ENCODE peak calls at places on chromosomes 3 and 15, in five cellular contexts. One of them, this sample, is unnamed. For H3K4me1, the result is how much of the 10 kb centered on the place peaks cover.

GRCh38 chr3:61181874-61182273 is 69.4 kb downstream of the FHIT start:
- DNase-seq in esophagus muscularis mucosa: no peak
- DNase-seq in transverse colon: no peak
- DNase-seq in NT2/D1: no peak
- DNase-seq in small intestine: peak
- DNase-seq in this sample: peak

GRCh38 chr3:5485427-5485826 is 297.9 kb downstream of the EDEM1 start:
- DNase-seq in esophagus muscularis mucosa: no peak
- DNase-seq in transverse colon: no peak
- DNase-seq in NT2/D1: no peak
- DNase-seq in small intestine: no peak
- DNase-seq in this sample: no peak

GRCh38 chr15:26628879-26629529 is 143.9 kb downstream of the GABRB3 start:
- DNase-seq in esophagus muscularis mucosa: no peak
- DNase-seq in transverse colon: no peak
- DNase-seq in NT2/D1: no peak
- DNase-seq in small intestine: peak
- DNase-seq in this sample: no peak

GRCh38 chr3:150177673-150178378 is 207.1 kb upstream of the PFN2 start:
- DNase-seq in esophagus muscularis mucosa: peak
- DNase-seq in transverse colon: no peak
- DNase-seq in NT2/D1: no peak
- DNase-seq in small intestine: no peak
- DNase-seq in this sample: no peak

GRCh38 chr3:126349071-126349470 is 8.1 kb downstream of the KLF15 start:
- DNase-seq in esophagus muscularis mucosa: no peak
- DNase-seq in transverse colon: peak
- DNase-seq in NT2/D1: no peak
- DNase-seq in small intestine: no peak
- DNase-seq in this sample: no peak

GRCh38 chr15:96947830-96948229 is 617.3 kb downstream of the NR2F2 start:
- DNase-seq in esophagus muscularis mucosa: no peak
- DNase-seq in transverse colon: no peak
- DNase-seq in NT2/D1: peak
- DNase-seq in small intestine: no peak
- DNase-seq in this sample: peak

GRCh38 chr3:157918402-157918801 is 187.8 kb downstream of the SHOX2 start:
- DNase-seq in esophagus muscularis mucosa: no peak
- DNase-seq in transverse colon: no peak
- DNase-seq in NT2/D1: no peak
- DNase-seq in small intestine: no peak
- DNase-seq in this sample: no peak

GRCh38 chr3:168249048-168249538 is 153.4 kb upstream of the GOLIM4 start:
- DNase-seq in esophagus muscularis mucosa: no peak
- DNase-seq in transverse colon: no peak
- DNase-seq in NT2/D1: no peak
- DNase-seq in small intestine: peak
- DNase-seq in this sample: peak

GRCh38 chr3:175041369-175041768 is 182.2 kb downstream of the NAALADL2 start:
- DNase-seq in esophagus muscularis mucosa: no peak
- DNase-seq in transverse colon: no peak
- DNase-seq in NT2/D1: no peak
- DNase-seq in small intestine: no peak
- DNase-seq in this sample: no peak

GRCh38 chr15:66715736-66716667 is 14.0 kb downstream of the SMAD6 start:
- DNase-seq in esophagus muscularis mucosa: no peak
- DNase-seq in transverse colon: no peak
- DNase-seq in NT2/D1: no peak
- DNase-seq in small intestine: no peak
- DNase-seq in this sample: peak

GRCh38 chr15:99683000-99683670 is 50.1 kb downstream of the LYSMD4 start:
- DNase-seq in esophagus muscularis mucosa: no peak
- DNase-seq in transverse colon: no peak
- DNase-seq in NT2/D1: no peak
- DNase-seq in small intestine: no peak
- DNase-seq in this sample: no peak

GRCh38 chr3:56753206-56753605 is 48.5 kb downstream of the ARHGEF3 start:
- DNase-seq in esophagus muscularis mucosa: no peak
- DNase-seq in transverse colon: no peak
- DNase-seq in NT2/D1: no peak
- DNase-seq in small intestine: no peak
- DNase-seq in this sample: no peak

GRCh38 chr3:42682301-42683070 is 2.9 kb upstream of the KLHL40 start:
- DNase-seq in esophagus muscularis mucosa: no peak
- DNase-seq in transverse colon: no peak
- DNase-seq in NT2/D1: no peak
- DNase-seq in small intestine: no peak
- DNase-seq in this sample: peak

GRCh38 chr3:115975353-115975752 is 352.0 kb downstream of the GAP43 start:
- DNase-seq in esophagus muscularis mucosa: no peak
- DNase-seq in transverse colon: no peak
- DNase-seq in NT2/D1: no peak
- DNase-seq in small intestine: no peak
- DNase-seq in this sample: peak

GRCh38 chr15:99447497-99448371 is 118.0 kb upstream of the MEF2A start:
- DNase-seq in esophagus muscularis mucosa: no peak
- DNase-seq in transverse colon: no peak
- DNase-seq in NT2/D1: no peak
- DNase-seq in small intestine: no peak
- DNase-seq in this sample: peak

GRCh38 chr3:39038165-39038564 is 13.6 kb downstream of the SCN11A start:
- DNase-seq in esophagus muscularis mucosa: no peak
- DNase-seq in transverse colon: no peak
- DNase-seq in NT2/D1: no peak
- DNase-seq in small intestine: no peak
- DNase-seq in this sample: no peak

GRCh38 chr15:61069369-61070075 is 159.6 kb downstream of the RORA start:
- DNase-seq in esophagus muscularis mucosa: no peak
- DNase-seq in transverse colon: no peak
- DNase-seq in NT2/D1: no peak
- DNase-seq in small intestine: no peak
- DNase-seq in this sample: peak

GRCh38 chr15:70376929-70377691 is 279.4 kb upstream of the TLE3 start:
- DNase-seq in esophagus muscularis mucosa: peak
- DNase-seq in transverse colon: peak
- DNase-seq in NT2/D1: no peak
- DNase-seq in small intestine: peak
- DNase-seq in this sample: peak

GRCh38 chr3:126197854-126198584 is 17.6 kb upstream of the ALDH1L1 start:
- DNase-seq in esophagus muscularis mucosa: peak
- DNase-seq in transverse colon: peak
- DNase-seq in NT2/D1: peak
- DNase-seq in small intestine: peak
- DNase-seq in this sample: peak

GRCh38 chr3:143856252-143856977 is 8.1 kb upstream of the SLC9A9 start:
- DNase-seq in esophagus muscularis mucosa: no peak
- DNase-seq in transverse colon: no peak
- DNase-seq in NT2/D1: no peak
- DNase-seq in small intestine: no peak
- DNase-seq in this sample: no peak

GRCh38 chr3:185270956-185271332 is 17.1 kb upstream of the EHHADH start:
- DNase-seq in esophagus muscularis mucosa: no peak
- DNase-seq in transverse colon: no peak
- DNase-seq in NT2/D1: no peak
- DNase-seq in small intestine: no peak
- DNase-seq in this sample: no peak

GRCh38 chr3:128366652-128367051 is 100.0 kb downstream of the DNAJB8 start:
- DNase-seq in esophagus muscularis mucosa: no peak
- DNase-seq in transverse colon: no peak
- DNase-seq in NT2/D1: no peak
- DNase-seq in small intestine: no peak
- DNase-seq in this sample: no peak
- H3K4me1 ChIP-seq in esophagus muscularis mucosa: under half
- H3K4me1 ChIP-seq in transverse colon: under half
- H3K4me1 ChIP-seq in NT2/D1: under half
- H3K4me1 ChIP-seq in small intestine: under half
- H3K4me1 ChIP-seq in this sample: under half

DNA sequence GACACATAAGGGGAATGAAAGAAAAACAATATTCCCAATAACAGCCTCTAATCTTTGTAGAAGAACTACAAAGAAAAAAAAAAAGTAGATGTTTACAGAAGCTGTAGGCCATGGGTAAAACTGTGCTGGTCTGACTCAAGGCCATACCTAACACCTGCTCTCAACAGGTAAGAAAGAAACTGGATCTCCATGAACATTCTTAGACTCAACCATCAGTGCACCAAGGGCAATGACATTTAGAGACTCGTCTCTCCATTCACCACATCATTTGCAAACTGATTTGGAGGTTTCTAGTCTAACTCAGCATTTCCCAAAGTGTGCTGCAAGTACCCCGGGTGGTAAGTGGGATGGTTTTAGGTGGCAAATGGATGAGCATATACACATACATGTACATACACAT is 164.2 kb downstream of the FOXP1 start:
- DNase-seq in esophagus muscularis mucosa: no peak
- DNase-seq in transverse colon: no peak
- DNase-seq in NT2/D1: no peak
- DNase-seq in small intestine: no peak
- DNase-seq in this sample: no peak
- H3K4me1 ChIP-seq in esophagus muscularis mucosa: under half
- H3K4me1 ChIP-seq in transverse colon: under half
- H3K4me1 ChIP-seq in NT2/D1: under half
- H3K4me1 ChIP-seq in small intestine: under half
- H3K4me1 ChIP-seq in this sample: under half

GRCh38 chr3:46950177-46950576 is 26.4 kb downstream of the CCDC12 start:
- DNase-seq in esophagus muscularis mucosa: no peak
- DNase-seq in transverse colon: no peak
- DNase-seq in NT2/D1: no peak
- DNase-seq in small intestine: no peak
- DNase-seq in this sample: no peak

GRCh38 chr3:46947981-46948791 is 28.4 kb downstream of the CCDC12 start:
- DNase-seq in esophagus muscularis mucosa: no peak
- DNase-seq in transverse colon: peak
- DNase-seq in NT2/D1: no peak
- DNase-seq in small intestine: peak
- DNase-seq in this sample: peak

GRCh38 chr3:46947545-46947899 is 29.0 kb downstream of the CCDC12 start:
- DNase-seq in esophagus muscularis mucosa: no peak
- DNase-seq in transverse colon: no peak
- DNase-seq in NT2/D1: no peak
- DNase-seq in small intestine: no peak
- DNase-seq in this sample: no peak

GRCh38 chr3:46950661-46951241 is 25.8 kb downstream of the CCDC12 start:
- DNase-seq in esophagus muscularis mucosa: no peak
- DNase-seq in transverse colon: no peak
- DNase-seq in NT2/D1: no peak
- DNase-seq in small intestine: no peak
- DNase-seq in this sample: no peak

DNA sequence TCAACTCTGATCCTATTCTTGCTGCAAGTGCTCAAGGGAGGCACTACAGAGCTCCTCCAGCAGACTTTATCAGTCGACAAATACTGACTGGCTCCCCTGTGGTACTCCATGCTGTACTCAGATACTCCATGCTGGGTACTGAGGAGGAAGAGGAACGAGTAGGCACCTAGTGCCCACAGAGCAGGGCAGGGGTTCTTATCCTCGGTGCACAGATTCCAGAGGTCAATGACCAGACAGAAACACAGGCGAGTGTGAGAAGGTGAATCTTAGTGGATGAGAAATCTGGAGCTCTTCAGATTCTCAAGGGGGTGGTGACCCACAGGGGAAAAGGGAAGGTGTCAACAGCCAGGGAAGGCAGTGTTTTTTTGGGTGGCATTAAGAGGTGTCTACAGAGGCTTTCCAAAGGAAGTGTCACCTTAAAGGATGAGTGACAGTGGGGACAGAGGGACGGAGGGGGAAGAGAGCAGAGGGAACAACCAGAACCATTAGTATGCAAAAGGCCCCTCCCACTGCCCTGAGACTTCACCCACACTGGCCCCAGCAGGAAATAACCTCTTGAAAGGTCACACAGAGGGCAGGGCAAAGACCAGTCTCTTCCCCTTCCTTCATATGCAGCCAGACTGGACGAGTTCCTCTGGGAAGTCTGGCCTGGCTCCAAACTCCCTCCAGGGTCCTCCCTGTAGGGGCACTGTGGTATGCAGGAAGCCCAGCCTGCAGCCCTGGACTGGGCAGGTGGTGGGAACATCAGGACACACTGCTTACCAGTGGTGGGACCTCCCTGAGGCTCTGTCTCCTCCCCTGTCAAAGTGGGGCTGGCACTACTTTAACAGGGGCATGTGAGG is 27.5 kb downstream of the CCDC12 start:
- DNase-seq in esophagus muscularis mucosa: no peak
- DNase-seq in transverse colon: peak
- DNase-seq in NT2/D1: no peak
- DNase-seq in small intestine: peak
- DNase-seq in this sample: peak
- H3K4me1 ChIP-seq in esophagus muscularis mucosa: half or more
- H3K4me1 ChIP-seq in transverse colon: half or more
- H3K4me1 ChIP-seq in NT2/D1: under half
- H3K4me1 ChIP-seq in small intestine: under half
- H3K4me1 ChIP-seq in this sample: under half

GRCh38 chr3:196260784-196261183 is 26.7 kb downstream of the PCYT1A start:
- DNase-seq in esophagus muscularis mucosa: no peak
- DNase-seq in transverse colon: no peak
- DNase-seq in NT2/D1: no peak
- DNase-seq in small intestine: no peak
- DNase-seq in this sample: no peak
- H3K4me1 ChIP-seq in esophagus muscularis mucosa: under half
- H3K4me1 ChIP-seq in transverse colon: under half
- H3K4me1 ChIP-seq in NT2/D1: under half
- H3K4me1 ChIP-seq in small intestine: under half
- H3K4me1 ChIP-seq in this sample: under half

DNA sequence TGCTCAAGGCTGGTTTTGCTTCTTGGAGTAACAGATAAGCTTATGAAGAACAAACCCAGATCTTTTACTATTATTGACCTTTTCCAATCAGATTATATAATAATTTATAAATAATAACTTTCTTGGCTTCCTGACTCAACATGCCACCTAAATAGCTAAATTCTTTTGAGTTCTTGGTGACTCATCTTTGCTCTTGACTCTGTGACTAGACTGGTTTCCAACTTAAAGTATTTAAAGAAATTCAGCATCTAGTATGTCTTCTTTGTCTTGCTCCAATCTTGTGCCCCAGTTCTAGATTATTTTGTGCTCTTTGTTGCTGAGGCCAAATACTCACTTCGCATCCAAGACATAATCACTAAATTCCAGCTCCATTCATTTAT is 483.1 kb upstream of the TBL1XR1 start:
- DNase-seq in esophagus muscularis mucosa: no peak
- DNase-seq in transverse colon: no peak
- DNase-seq in NT2/D1: no peak
- DNase-seq in small intestine: no peak
- DNase-seq in this sample: no peak
- H3K4me1 ChIP-seq in esophagus muscularis mucosa: under half
- H3K4me1 ChIP-seq in transverse colon: under half
- H3K4me1 ChIP-seq in NT2/D1: under half
- H3K4me1 ChIP-seq in small intestine: under half
- H3K4me1 ChIP-seq in this sample: under half

GRCh38 chr3:120427201-120427600 is 23.6 kb downstream of the FSTL1 start:
- DNase-seq in esophagus muscularis mucosa: no peak
- DNase-seq in transverse colon: no peak
- DNase-seq in NT2/D1: no peak
- DNase-seq in small intestine: no peak
- DNase-seq in this sample: no peak
- H3K4me1 ChIP-seq in esophagus muscularis mucosa: half or more
- H3K4me1 ChIP-seq in transverse colon: under half
- H3K4me1 ChIP-seq in NT2/D1: under half
- H3K4me1 ChIP-seq in small intestine: under half
- H3K4me1 ChIP-seq in this sample: under half

GRCh38 chr15:25407950-25408349 is 30.9 kb downstream of the UBE3A start:
- DNase-seq in esophagus muscularis mucosa: no peak
- DNase-seq in transverse colon: no peak
- DNase-seq in NT2/D1: no peak
- DNase-seq in small intestine: peak
- DNase-seq in this sample: no peak
- H3K4me1 ChIP-seq in esophagus muscularis mucosa: under half
- H3K4me1 ChIP-seq in transverse colon: under half
- H3K4me1 ChIP-seq in NT2/D1: under half
- H3K4me1 ChIP-seq in small intestine: under half
- H3K4me1 ChIP-seq in this sample: under half

GRCh38 chr3:194273396-194274310 is 77.5 kb downstream of the CPN2 start:
- DNase-seq in esophagus muscularis mucosa: no peak
- DNase-seq in transverse colon: no peak
- DNase-seq in NT2/D1: no peak
- DNase-seq in small intestine: no peak
- DNase-seq in this sample: no peak
- H3K4me1 ChIP-seq in esophagus muscularis mucosa: half or more
- H3K4me1 ChIP-seq in transverse colon: under half
- H3K4me1 ChIP-seq in NT2/D1: under half
- H3K4me1 ChIP-seq in small intestine: under half
- H3K4me1 ChIP-seq in this sample: under half

This sample was measured in SJCRH30.